ENCODE peak calls at places on chromosomes 7 and 10, in nine cellular contexts. L, O, B, W, A, H, N, T and K are unnamed samples.

GRCh38 chr10:90968448-90969086 is 47.7 kb upstream of the ANKRD1 start:
- DNase-seq in T (no peak), L (peak), A (no peak), N (no peak), W (peak), B (no peak), H (no peak), O (no peak), K (no peak)

GRCh38 chr7:155483868-155484325 is 26.0 kb downstream of the EN2 start:
- DNase-seq in T (no peak), B (no peak), H (peak), A (no peak), W (no peak), L (peak), N (no peak), O (no peak), K (no peak)

GRCh38 chr10:133042816-133043215 is 44.9 kb upstream of the ADGRA1 start:
- DNase-seq in H (no peak), L (no peak), O (no peak), B (no peak), W (no peak), T (no peak), N (no peak), A (no peak), K (no peak)

GRCh38 chr10:118116555-118117311 is 70.0 kb upstream of the RAB11FIP2 start:
- DNase-seq in H (no peak), A (no peak), T (no peak), W (no peak), B (no peak), L (no peak), N (no peak), O (no peak), K (no peak)

GRCh38 chr10:74500806-74501205 is 325.6 kb upstream of the KAT6B start:
- DNase-seq in B (no peak), T (no peak), W (peak), N (no peak), L (peak), O (no peak), A (no peak), H (no peak), K (no peak)

GRCh38 chr7:16719699-16720098 is 33.9 kb upstream of the TSPAN13 start:
- DNase-seq in L (peak), H (no peak), W (no peak), N (no peak), A (no peak), O (no peak), T (no peak), B (no peak), K (no peak)

GRCh38 chr7:141158562-141158961 is 84.7 kb downstream of the TMEM178B start:
- DNase-seq in B (no peak), O (peak), T (peak), W (peak), H (no peak), N (no peak), L (peak), A (no peak), K (no peak)

GRCh38 chr10:49173201-49173772 is 14.9 kb downstream of the TMEM273 start:
- DNase-seq in L (no peak), O (peak), T (no peak), B (no peak), W (no peak), N (no peak), H (no peak), A (no peak), K (no peak)

GRCh38 chr10:5413012-5413938 is 918 bp downstream of the NET1 start:
- DNase-seq in B (no peak), A (no peak), N (no peak), O (no peak), L (peak), T (peak), H (no peak), W (peak), K (peak)

GRCh38 chr10:103915794-103916193 is 2.2 kb downstream of the STN1 start:
- DNase-seq in H (no peak), N (no peak), B (no peak), W (no peak), L (peak), A (no peak), O (no peak), T (no peak), K (no peak)

GRCh38 chr10:71143170-71143569 is 69.2 kb upstream of the UNC5B start:
- DNase-seq in H (no peak), N (no peak), L (no peak), T (no peak), A (no peak), W (no peak), B (no peak), O (no peak), K (no peak)

GRCh38 chr7:1975179-1975578 is 257.6 kb downstream of the MAD1L1 start:
- DNase-seq in W (no peak), T (no peak), L (no peak), B (no peak), H (no peak), A (no peak), O (no peak), N (no peak), K (no peak)